ENCODE peak calls at places on chromosome 7, in nine cellular contexts. N, K, O, P, X, U, E, I and A are unnamed samples.
A peak's percentile ranks its signal among the peaks of the same experiment; 100 is the strongest.

GRCh38 chr7:94908204-94909022 is 1.0 kb downstream of the PPP1R9A start:
- DNase-seq in U (peak; percentile 14), K (no peak), O (peak; percentile 67), P (peak; percentile 41), I (peak; percentile 56), X (peak; percentile 49), N (no peak), E (peak; percentile 72), A (peak; percentile 9)

GRCh38 chr7:7422641-7423040 is 113.0 kb downstream of the COL28A1 start:
- DNase-seq in U (no peak), E (no peak), K (no peak), O (no peak), X (no peak), N (no peak), I (no peak), P (no peak), A (no peak)

GRCh38 chr7:2288503-2288902 is 25.7 kb downstream of the SNX8 start:
- DNase-seq in U (no peak), N (no peak), K (no peak), I (no peak), X (no peak), O (no peak), P (no peak), E (no peak), A (no peak)

GRCh38 chr7:101516849-101517248 is 112.2 kb downstream of the MYL10 start:
- DNase-seq in K (no peak), I (no peak), E (no peak), P (no peak), N (no peak), X (no peak), O (no peak), U (no peak), A (no peak)

GRCh38 chr7:142785841-142786250 is 15.1 kb downstream of the PRSS2 start:
- DNase-seq in U (no peak), X (no peak), E (peak; percentile 25), P (no peak), O (no peak), I (no peak), K (no peak), N (no peak), A (no peak)

GRCh38 chr7:114084381-114085312 is 165.8 kb upstream of the PPP1R3A start:
- DNase-seq in P (peak; percentile 44), N (no peak), X (no peak), U (peak; percentile 24), O (peak; percentile 27), E (peak; percentile 85), K (no peak), I (peak; percentile 64), A (peak; percentile 21)

GRCh38 chr7:125061-125471 is 67.3 kb upstream of the FAM20C start:
- DNase-seq in X (no peak), K (no peak), U (no peak), I (no peak), N (no peak), P (no peak), O (no peak), E (no peak), A (no peak)

GRCh38 chr7:1510780-1511154 is 6.6 kb upstream of the INTS1 start:
- DNase-seq in E (no peak), K (no peak), N (no peak), U (no peak), O (no peak), X (no peak), P (no peak), I (no peak), A (no peak)

GRCh38 chr7:140200102-140200989 is 23.6 kb upstream of the KDM7A start:
- DNase-seq in O (no peak), P (peak; percentile 44), N (peak; percentile 72), K (no peak), X (no peak), E (peak; percentile 83), I (peak; percentile 41), U (peak; percentile 53), A (peak; percentile 72)

DNA sequence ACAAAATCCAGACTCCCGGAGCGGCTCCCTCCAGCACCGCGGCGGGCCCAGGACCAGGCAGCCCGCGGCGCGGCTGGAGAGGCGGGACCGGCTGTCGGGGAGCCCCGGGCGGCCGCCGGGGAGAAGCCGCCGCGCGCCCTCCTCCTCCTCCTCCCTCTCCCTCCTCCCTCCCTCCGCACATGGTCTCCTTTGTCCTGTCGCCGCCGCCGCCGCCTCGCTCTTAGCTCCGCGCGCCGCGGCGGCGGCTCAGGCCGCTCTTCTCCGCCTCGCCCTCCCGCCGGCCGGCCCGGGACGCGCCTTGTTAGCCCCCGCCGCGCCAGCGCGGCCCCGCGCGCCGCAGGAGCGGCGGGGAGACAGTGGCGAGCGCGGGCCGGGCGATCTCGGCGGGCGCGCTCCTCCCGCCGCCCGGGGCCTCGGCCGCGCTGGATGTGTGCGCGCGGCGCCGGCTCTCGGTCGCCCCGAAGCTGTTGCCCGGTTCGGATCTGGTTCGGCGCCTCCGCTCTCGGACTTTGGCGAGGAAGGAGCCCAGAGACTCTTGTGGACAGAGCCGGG is 437.5 kb upstream of the GALNT17 start:
- DNase-seq in O (peak; percentile 47), K (no peak), U (peak; percentile 47), N (peak; percentile 7), E (no peak), I (peak; percentile 62), P (peak; percentile 37), X (no peak), A (peak; percentile 47)
- H3K4me3 ChIP-seq in O (peak overlapping the region; percentile 66), K (peak overlapping the region; percentile 85), U (peak overlapping the region; percentile 84), N (peak overlapping the region; percentile 81), E (peak overlapping the region; percentile 80), I (peak overlapping the region; percentile 80), P (peak overlapping the region; percentile 93), X (peak overlapping the region; percentile 72), A (peak overlapping the region; percentile 70)

GRCh38 chr7:138086585-138087270 is 10.5 kb downstream of the AKR1D1 start:
- DNase-seq in X (no peak), I (no peak), N (no peak), U (no peak), O (no peak), K (no peak), E (no peak), P (no peak), A (no peak)
- TF ChIP-seq CTCF in X (no peak), I (no peak), N (no peak), U (no peak), O (no peak), K (no peak), E (no peak), P (no peak), A (no peak)

GRCh38 chr7:121620953-121621606 is 225.0 kb upstream of the FAM3C start:
- DNase-seq in P (no peak), U (no peak), K (no peak), N (no peak), O (no peak), E (no peak), X (no peak), I (no peak), A (no peak)

GRCh38 chr7:121623130-121623872 is 227.2 kb upstream of the FAM3C start:
- DNase-seq in U (no peak), O (no peak), P (no peak), E (no peak), K (no peak), X (no peak), N (no peak), I (no peak), A (no peak)

GRCh38 chr7:121620206-121620605 is 224.1 kb upstream of the FAM3C start:
- DNase-seq in U (no peak), N (no peak), O (no peak), K (no peak), X (no peak), P (no peak), E (no peak), I (no peak), A (peak; percentile 11)

GRCh38 chr7:121624922-121625321 is 228.8 kb upstream of the FAM3C start:
- DNase-seq in I (no peak), U (no peak), K (no peak), E (peak; percentile 64), O (no peak), P (peak; percentile 57), X (peak; percentile 59), N (peak; percentile 70), A (peak; percentile 59)

GRCh38 chr7:121621947-121622346 is 225.8 kb upstream of the FAM3C start:
- DNase-seq in U (no peak), K (no peak), P (no peak), N (no peak), O (no peak), E (no peak), X (no peak), I (no peak), A (no peak)
- H3K4me3 ChIP-seq in U (no peak overlapping the region), K (no peak overlapping the region), P (no peak overlapping the region), N (no peak overlapping the region), O (no peak overlapping the region), E (no peak overlapping the region), X (no peak overlapping the region), I (no peak overlapping the region), A (no peak overlapping the region)

DNA sequence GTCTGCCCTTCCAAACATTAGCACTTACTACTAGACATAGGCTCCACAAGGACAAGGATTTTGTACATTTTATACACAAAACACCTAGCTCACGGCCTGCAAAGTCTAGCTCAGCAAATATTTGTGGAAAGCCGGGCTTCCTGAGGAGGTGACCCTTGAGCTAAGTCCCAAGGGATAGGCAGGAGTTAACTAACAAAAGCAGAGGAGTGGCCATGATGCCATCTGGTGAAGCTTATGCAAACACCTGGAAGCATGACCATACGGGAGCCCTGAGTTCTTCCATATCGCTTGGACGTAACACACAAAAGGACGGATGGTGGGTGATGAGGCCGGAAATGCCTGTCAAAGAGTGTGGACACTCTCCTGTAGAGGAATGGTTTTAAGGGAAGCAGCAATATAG is 25.9 kb upstream of the YAE1 start:
- DNase-seq in K (peak; percentile 62), N (no peak), I (no peak), P (no peak), E (no peak), U (no peak), O (peak; percentile 24), X (no peak), A (no peak)
- TF ChIP-seq CTCF in K (no peak), N (no peak), I (no peak), P (no peak), E (no peak), U (no peak), O (no peak), X (no peak), A (no peak)